ENCODE peak calls at places on chromosomes 12 and 14, in five cellular contexts. J is activated CD8-positive, alpha-beta memory T cell treated with anti-CD3 and anti-CD28 coated beads for 48 hours; V is keratinocyte; K is NCI-H460; C is neuronal stem cell. E is an unnamed sample.

GRCh38 chr12:11954181-11954580 is 116.6 kb upstream of the BCL2L14 start:
- DNase-seq in J (no peak), V (no peak), K (no peak), C (no peak), E (no peak)

GRCh38 chr14:21367582-21368144 is 16.2 kb downstream of the SUPT16H start:
- DNase-seq in J (no peak), V (no peak), K (no peak), C (no peak), E (no peak)

GRCh38 chr12:1318327-1319031 is 275.9 kb downstream of the FBXL14 start:
- DNase-seq in J (no peak), V (no peak), K (no peak), C (peak), E (peak)

GRCh38 chr14:30906752-30907658 is 32.6 kb downstream of the COCH start:
- DNase-seq in J (no peak), V (peak), K (peak), C (peak), E (no peak)

GRCh38 chr12:122908915-122909314 is 13.0 kb upstream of the VPS37B start:
- DNase-seq in J (no peak), V (no peak), K (no peak), C (no peak), E (no peak)

GRCh38 chr12:25648460-25648859 is 95.4 kb upstream of the LMNTD1 start:
- DNase-seq in J (no peak), V (no peak), K (peak), C (no peak), E (no peak)

GRCh38 chr14:54891471-54892245 is 11.0 kb downstream of the GCH1 start:
- DNase-seq in J (no peak), V (no peak), K (no peak), C (no peak), E (no peak)

GRCh38 chr14:73634333-73634833 is 10.4 kb upstream of the DNAL1 start:
- DNase-seq in J (no peak), V (no peak), K (no peak), C (peak), E (no peak)

GRCh38 chr12:16112151-16112550 is 165.3 kb downstream of the SLC15A5 start:
- DNase-seq in J (no peak), V (no peak), K (no peak), C (no peak), E (no peak)

GRCh38 chr12:65501093-65501621 is 222.7 kb downstream of the MSRB3 start:
- DNase-seq in J (no peak), V (no peak), K (no peak), C (no peak), E (no peak)

GRCh38 chr12:52081263-52081733 is 1.8 kb downstream of the SMIM41 start:
- DNase-seq in J (no peak), V (no peak), K (no peak), C (no peak), E (no peak)

GRCh38 chr14:31761325-31761724 is 200.1 kb downstream of the NUBPL start:
- DNase-seq in J (no peak), V (no peak), K (no peak), C (no peak), E (no peak)

GRCh38 chr12:91965781-91966180 is 179.9 kb downstream of the BTG1 start:
- DNase-seq in J (no peak), V (no peak), K (no peak), C (no peak), E (no peak)

GRCh38 chr12:47245623-47246022 is 165.9 kb upstream of the AMIGO2 start:
- DNase-seq in J (no peak), V (no peak), K (no peak), C (no peak), E (no peak)

GRCh38 chr12:51056242-51056641 is 8.1 kb downstream of the LETMD1 start:
- DNase-seq in J (no peak), V (no peak), K (no peak), C (no peak), E (no peak)

GRCh38 chr14:30641207-30641606 is 19.1 kb downstream of the SCFD1 start:
- DNase-seq in J (no peak), V (no peak), K (no peak), C (no peak), E (no peak)

GRCh38 chr12:117380083-117380482 is 18.7 kb upstream of the NOS1 start:
- DNase-seq in J (no peak), V (no peak), K (no peak), C (no peak), E (no peak)

GRCh38 chr14:50354527-50354926 is 42.2 kb downstream of the CDKL1 start:
- DNase-seq in J (no peak), V (no peak), K (no peak), C (no peak), E (no peak)

GRCh38 chr12:53486730-53487487 is 12.3 kb downstream of the MAP3K12 start:
- DNase-seq in J (no peak), V (no peak), K (no peak), C (no peak), E (no peak)

GRCh38 chr12:10853746-10854145 is 4.5 kb upstream of the PRR4 start:
- DNase-seq in J (no peak), V (no peak), K (no peak), C (no peak), E (no peak)

GRCh38 chr12:66062280-66062605 is 68.3 kb downstream of the LLPH start:
- DNase-seq in J (no peak), V (no peak), K (no peak), C (no peak), E (no peak)

GRCh38 chr12:80053048-80053790 is 46.1 kb upstream of the OTOGL start:
- DNase-seq in J (no peak), V (no peak), K (no peak), C (no peak), E (no peak)

GRCh38 chr12:78375461-78375860 is 489.1 kb upstream of the SYT1 start:
- DNase-seq in J (no peak), V (no peak), K (no peak), C (no peak), E (no peak)

GRCh38 chr12:43278268-43278832 is 273.7 kb downstream of the ADAMTS20 start:
- DNase-seq in J (no peak), V (no peak), K (no peak), C (no peak), E (no peak)

GRCh38 chr12:57629897-57630471 is 3.0 kb downstream of the B4GALNT1 start:
- DNase-seq in J (no peak), V (no peak), K (no peak), C (no peak), E (no peak)

GRCh38 chr14:100620437-100621100 is 33.4 kb upstream of the BEGAIN start:
- DNase-seq in J (no peak), V (no peak), K (no peak), C (no peak), E (no peak)

GRCh38 chr12:132385923-132386751 is 56.7 kb upstream of the GALNT9 start:
- DNase-seq in J (no peak), V (no peak), K (no peak), C (no peak), E (no peak)

E was measured in SK-N-MC.